ENCODE peak calls at places on chromosomes 5 and 9, in seven cellular contexts. M, P, G, X, K, I and L are unnamed samples. For H3K4me1, the result is how much of the 10 kb centered on the place peaks cover.

GRCh38 chr5:164377746-164378145 is 872.3 kb downstream of the MAT2B start:
- DNase-seq in M (no peak), P (no peak), G (no peak), X (no peak), K (no peak), I (no peak), L (no peak)

GRCh38 chr9:114301798-114302565 is 20.9 kb upstream of the ORM1 start:
- DNase-seq in M (no peak), P (no peak), G (no peak), X (no peak), K (no peak), I (no peak), L (no peak)

GRCh38 chr9:70011366-70011765 is 32.3 kb upstream of the MAMDC2 start:
- DNase-seq in M (no peak), P (no peak), G (no peak), X (no peak), K (no peak), I (no peak), L (no peak)

GRCh38 chr9:70602364-70603019 is 188.0 kb upstream of the KLF9 start:
- DNase-seq in M (peak), P (peak), G (peak), X (peak), K (peak), I (peak), L (no peak)

GRCh38 chr5:115472601-115473000 is 72.0 kb downstream of the FEM1C start:
- DNase-seq in M (no peak), P (no peak), G (no peak), X (no peak), K (no peak), I (no peak), L (no peak)

GRCh38 chr5:157167219-157167621 is 1.2 kb upstream of the GARIN3 start:
- DNase-seq in M (no peak), P (no peak), G (no peak), X (no peak), K (no peak), I (no peak), L (no peak)

GRCh38 chr9:19471737-19472648 is 63.2 kb downstream of the ACER2 start:
- DNase-seq in M (peak), P (peak), G (no peak), X (peak), K (peak), I (peak), L (no peak)

GRCh38 chr9:89243296-89244061 is 64.9 kb upstream of the SHC3 start:
- DNase-seq in M (no peak), P (no peak), G (no peak), X (peak), K (no peak), I (no peak), L (no peak)

GRCh38 chr5:143636951-143637528 is 174.9 kb upstream of the HMHB1 start:
- DNase-seq in M (no peak), P (no peak), G (no peak), X (no peak), K (no peak), I (no peak), L (no peak)

GRCh38 chr5:78808380-78808779 is 159.8 kb upstream of the LHFPL2 start:
- DNase-seq in M (no peak), P (no peak), G (no peak), X (no peak), K (no peak), I (no peak), L (no peak)

GRCh38 chr5:65832152-65832551 is 94.2 kb upstream of the ERBIN start:
- DNase-seq in M (no peak), P (no peak), G (no peak), X (no peak), K (no peak), I (no peak), L (no peak)

GRCh38 chr9:113988951-113989780 is 88.9 kb downstream of the AMBP start:
- DNase-seq in M (no peak), P (no peak), G (no peak), X (peak), K (no peak), I (no peak), L (no peak)

GRCh38 chr9:130707225-130707976 is 13.8 kb downstream of the EXOSC2 start:
- DNase-seq in M (peak), P (no peak), G (peak), X (peak), K (no peak), I (peak), L (no peak)

GRCh38 chr5:169037478-169037877 is 263.5 kb downstream of the SLIT3 start:
- DNase-seq in M (no peak), P (no peak), G (no peak), X (no peak), K (no peak), I (no peak), L (no peak)

GRCh38 chr9:88161144-88161543 is 22.9 kb upstream of the SPATA31C2 start:
- DNase-seq in M (no peak), P (no peak), G (no peak), X (no peak), K (no peak), I (no peak), L (no peak)

GRCh38 chr5:138725153-138725884 is 27.9 kb upstream of the CTNNA1 start:
- DNase-seq in M (no peak), P (peak), G (no peak), X (peak), K (peak), I (no peak), L (no peak)

GRCh38 chr9:135641745-135642144 is 2.4 kb upstream of the GLT6D1 start:
- DNase-seq in M (no peak), P (no peak), G (no peak), X (no peak), K (no peak), I (no peak), L (no peak)

GRCh38 chr5:108387756-108388155 is 5.9 kb upstream of the FBXL17 start:
- DNase-seq in M (no peak), P (no peak), G (no peak), X (no peak), K (no peak), I (no peak), L (no peak)

GRCh38 chr9:12640866-12641636 is 52.1 kb upstream of the TYRP1 start:
- DNase-seq in M (no peak), P (no peak), G (no peak), X (no peak), K (no peak), I (no peak), L (no peak)

GRCh38 chr9:13915591-13916301 is 398.2 kb downstream of the NFIB start:
- DNase-seq in M (no peak), P (no peak), G (no peak), X (no peak), K (no peak), I (no peak), L (no peak)

GRCh38 chr9:131587906-131588305 is 42.6 kb downstream of the PRRT1B start:
- DNase-seq in M (no peak), P (no peak), G (no peak), X (no peak), K (no peak), I (no peak), L (no peak)

GRCh38 chr5:33479321-33479720 is 38.6 kb downstream of the TARS1 start:
- DNase-seq in M (no peak), P (no peak), G (no peak), X (no peak), K (no peak), I (no peak), L (no peak)

GRCh38 chr5:90987711-90988110 is 395.4 kb downstream of the ARRDC3 start:
- DNase-seq in M (no peak), P (no peak), G (no peak), X (no peak), K (no peak), I (no peak), L (no peak)

GRCh38 chr5:147426928-147427327 is 82.9 kb downstream of the DPYSL3 start:
- DNase-seq in M (no peak), P (no peak), G (no peak), X (no peak), K (no peak), I (no peak), L (no peak)
- H3K4me1 ChIP-seq in M (under half), P (under half), G (under half), X (under half), K (under half), I (under half), L (under half)

DNA sequence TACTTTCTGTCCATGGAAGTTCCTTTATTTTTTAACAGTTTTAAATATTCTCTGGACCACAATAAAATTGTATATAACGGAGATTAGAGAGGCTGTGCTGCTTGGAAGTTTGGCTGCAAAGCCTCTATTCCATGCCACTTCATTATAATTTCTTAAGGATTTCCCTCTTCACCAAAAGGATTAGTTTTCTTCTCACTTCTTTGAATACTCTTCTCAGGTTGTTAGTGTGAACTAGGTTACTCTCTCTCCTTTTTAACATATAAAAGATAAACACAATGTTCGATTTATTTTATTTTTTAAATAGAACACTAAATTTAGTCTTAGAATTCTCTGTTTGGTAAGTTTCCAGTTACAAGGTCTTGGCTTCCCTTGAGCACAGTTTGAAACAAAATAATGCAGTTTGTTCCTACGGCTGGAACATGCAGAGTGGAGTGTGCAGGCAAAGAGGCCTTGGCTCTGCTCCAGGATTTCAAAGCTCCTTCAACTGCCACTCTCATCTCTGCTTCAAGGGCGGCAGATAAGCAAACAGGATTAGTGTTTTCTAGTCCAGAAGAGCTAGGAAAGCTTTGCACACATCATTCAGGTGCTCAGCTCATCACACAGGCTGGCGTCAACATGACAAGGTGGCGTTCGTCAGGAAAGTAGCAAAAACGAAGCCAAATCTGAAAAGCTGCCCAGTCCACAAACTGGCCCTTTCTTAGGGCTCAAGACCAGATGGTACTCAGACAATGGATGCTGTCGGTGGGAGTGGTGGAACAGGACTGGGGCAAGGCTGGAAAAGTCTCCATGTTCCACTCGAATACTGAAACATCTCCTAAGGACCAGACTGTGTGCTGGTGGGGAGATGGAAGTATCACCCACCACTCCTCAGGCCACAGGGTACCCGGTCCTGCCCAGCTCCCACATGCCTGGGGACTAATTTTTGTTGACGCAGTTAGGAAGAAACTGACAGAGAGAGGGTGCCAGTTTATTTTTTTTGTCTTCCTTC is 286.6 kb downstream of the CRB2 start:
- DNase-seq in M (no peak), P (no peak), G (no peak), X (peak), K (no peak), I (peak), L (no peak)
- H3K4me1 ChIP-seq in M (under half), P (under half), G (under half), X (under half), K (under half), I (under half), L (under half)

DNA sequence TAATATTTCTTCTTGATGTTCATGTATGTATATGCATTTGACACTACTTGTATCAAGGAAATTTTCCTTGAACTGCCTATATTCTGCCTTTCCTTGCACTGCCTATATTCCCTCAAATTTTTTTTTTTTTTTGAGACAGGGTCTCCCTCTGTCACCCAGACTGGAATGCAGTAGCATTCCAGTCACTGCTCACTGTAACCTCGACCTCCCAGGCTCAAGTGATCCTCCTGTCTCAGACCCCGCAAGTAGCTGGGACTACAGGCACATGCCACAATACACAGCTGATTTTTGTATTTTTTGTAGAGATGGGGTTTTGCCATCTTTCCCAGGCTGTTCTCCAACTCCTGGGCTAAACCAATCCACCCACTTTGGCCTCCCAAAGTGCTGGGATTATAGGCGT is 4.1 kb downstream of the HMGCS1 start:
- DNase-seq in M (no peak), P (no peak), G (no peak), X (no peak), K (no peak), I (no peak), L (no peak)
- H3K4me1 ChIP-seq in M (under half), P (under half), G (under half), X (under half), K (under half), I (under half), L (under half)

GRCh38 chr5:100777680-100778281 is 125.3 kb downstream of the ST8SIA4 start:
- DNase-seq in M (no peak), P (no peak), G (no peak), X (no peak), K (peak), I (peak), L (no peak)
- H3K4me1 ChIP-seq in M (under half), P (under half), G (under half), X (under half), K (under half), I (under half), L (under half)

DNA sequence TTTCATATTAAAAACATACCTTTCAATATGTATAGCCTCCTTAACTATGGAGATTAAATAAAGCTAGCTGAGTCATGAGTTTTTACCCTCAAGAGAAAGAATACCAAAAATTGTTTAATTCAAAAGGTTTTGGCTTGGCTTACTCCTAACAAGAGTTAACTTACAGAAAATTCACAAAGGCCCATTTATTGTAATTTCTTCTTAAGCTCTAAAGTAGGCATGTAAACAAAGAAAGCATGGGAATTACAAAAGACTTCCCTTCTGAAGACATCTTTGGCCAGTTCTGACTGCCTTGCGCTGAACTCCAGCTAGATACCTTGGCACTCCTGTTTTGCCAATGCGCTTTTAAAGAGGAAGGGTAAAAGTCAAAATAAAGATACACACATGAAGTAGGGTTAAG is 28.2 kb downstream of the PUM3 start:
- DNase-seq in M (no peak), P (no peak), G (no peak), X (no peak), K (no peak), I (no peak), L (no peak)
- H3K4me1 ChIP-seq in M (under half), P (under half), G (under half), X (under half), K (under half), I (under half), L (under half)

GRCh38 chr5:171312129-171312819 is 3.2 kb downstream of the TLX3 start:
- DNase-seq in M (no peak), P (no peak), G (no peak), X (no peak), K (no peak), I (no peak), L (no peak)
- H3K4me1 ChIP-seq in M (under half), P (under half), G (under half), X (under half), K (under half), I (under half), L (under half)

GRCh38 chr9:134328841-134329575 is 2.8 kb downstream of the RXRA start:
- DNase-seq in M (no peak), P (no peak), G (no peak), X (no peak), K (no peak), I (peak), L (no peak)
- H3K4me1 ChIP-seq in M (under half), P (under half), G (under half), X (half or more), K (under half), I (half or more), L (half or more)